ENCODE peak calls at places on chromosome 6, in five cellular contexts. V is EL, Z is A172, I is amniotic epithelial cell, C is HTR-8/SVneo. K is an unnamed sample.

GRCh38 chr6:8710668-8711431 is 275.5 kb upstream of the SLC35B3 start:
- DNase-seq in V (no peak), Z (no peak), I (no peak), C (no peak), K (no peak)

GRCh38 chr6:129980821-129981220 is 37.6 kb upstream of the L3MBTL3 start:
- DNase-seq in V (no peak), Z (no peak), I (no peak), C (no peak), K (peak)

GRCh38 chr6:47414517-47415167 is 62.9 kb upstream of the CD2AP start:
- DNase-seq in V (peak), Z (peak), I (peak), C (no peak), K (no peak)

GRCh38 chr6:137873273-137873762 is 6.3 kb downstream of the TNFAIP3 start:
- DNase-seq in V (peak), Z (peak), I (peak), C (no peak), K (no peak)

GRCh38 chr6:75337805-75338204 is 53.2 kb upstream of the TMEM30A start:
- DNase-seq in V (peak), Z (peak), I (no peak), C (no peak), K (no peak)

GRCh38 chr6:136014454-136015421 is 163.2 kb downstream of the PDE7B start:
- DNase-seq in V (peak), Z (peak), I (peak), C (peak), K (peak)

GRCh38 chr6:85494551-85495337 is 44.9 kb downstream of the NT5E start:
- DNase-seq in V (peak), Z (no peak), I (peak), C (no peak), K (no peak)

GRCh38 chr6:90121982-90122381 is 174.7 kb downstream of the BACH2 start:
- DNase-seq in V (peak), Z (no peak), I (no peak), C (no peak), K (no peak)

GRCh38 chr6:47134476-47135189 is 92.5 kb upstream of the ADGRF1 start:
- DNase-seq in V (peak), Z (peak), I (peak), C (peak), K (peak)

GRCh38 chr6:159445351-159445750 is 247.7 kb downstream of the SOD2 start:
- DNase-seq in V (peak), Z (no peak), I (no peak), C (no peak), K (no peak)

GRCh38 chr6:13370623-13371022 is 42.3 kb upstream of the TBC1D7 start:
- DNase-seq in V (no peak), Z (no peak), I (no peak), C (no peak), K (no peak)

GRCh38 chr6:124958759-124959354 is 3.4 kb upstream of the RNF217 start:
- DNase-seq in V (peak), Z (no peak), I (peak), C (no peak), K (peak)

GRCh38 chr6:658244-658643 is 1.3 kb upstream of the HUS1B start:
- DNase-seq in V (peak), Z (peak), I (peak), C (no peak), K (no peak)

GRCh38 chr6:63448229-63448628 is 124.1 kb upstream of the LOC128125822 start:
- DNase-seq in V (no peak), Z (no peak), I (peak), C (no peak), K (no peak)

GRCh38 chr6:43468748-43469681 is 8.4 kb upstream of the TJAP1 start:
- DNase-seq in V (no peak), Z (no peak), I (no peak), C (no peak), K (no peak)

GRCh38 chr6:133817460-133818047 is 71.4 kb upstream of the TCF21 start:
- DNase-seq in V (no peak), Z (no peak), I (no peak), C (no peak), K (no peak)

GRCh38 chr6:13152804-13153203 is 175.5 kb downstream of the TBC1D7 start:
- DNase-seq in V (no peak), Z (no peak), I (no peak), C (no peak), K (no peak)

GRCh38 chr6:36519352-36519751 is 27.9 kb downstream of the STK38 start:
- DNase-seq in V (no peak), Z (no peak), I (no peak), C (no peak), K (no peak)

GRCh38 chr6:36752187-36752885 is 54.7 kb downstream of the RAB44 start:
- DNase-seq in V (no peak), Z (no peak), I (no peak), C (no peak), K (no peak)

GRCh38 chr6:43853066-43853650 is 83.1 kb downstream of the VEGFA start:
- DNase-seq in V (no peak), Z (no peak), I (no peak), C (no peak), K (no peak)

GRCh38 chr6:80181352-80182081 is 75.0 kb downstream of the BCKDHB start:
- DNase-seq in V (no peak), Z (no peak), I (no peak), C (no peak), K (no peak)

GRCh38 chr6:25377672-25378071 is 98.5 kb downstream of the CARMIL1 start:
- DNase-seq in V (no peak), Z (no peak), I (no peak), C (no peak), K (no peak)

GRCh38 chr6:33172307-33173227 is 19.7 kb downstream of the COL11A2 start:
- DNase-seq in V (peak), Z (peak), I (peak), C (peak), K (peak)

GRCh38 chr6:13733178-13733851 is 21.7 kb upstream of the RANBP9 start:
- DNase-seq in V (peak), Z (peak), I (peak), C (no peak), K (no peak)

GRCh38 chr6:130029163-130029562 is 10.8 kb downstream of the L3MBTL3 start:
- DNase-seq in V (no peak), Z (no peak), I (no peak), C (no peak), K (no peak)

GRCh38 chr6:13590574-13591153 is 16.3 kb downstream of the SIRT5 start:
- DNase-seq in V (no peak), Z (no peak), I (no peak), C (no peak), K (no peak)

GRCh38 chr6:21270501-21271290 is 322.9 kb upstream of the SOX4 start:
- DNase-seq in V (no peak), Z (no peak), I (no peak), C (no peak), K (no peak)

GRCh38 chr6:33597551-33598322 is 17.7 kb upstream of the BAK1 start:
- DNase-seq in V (no peak), Z (no peak), I (no peak), C (no peak), K (no peak)

K was measured in RKO.